ENCODE peak calls at places on chromosomes 4 and X, in four cellular contexts. O is bronchial epithelial cell, G is mesenchymal stem cell, I is MG63. W is an unnamed sample.

GRCh38 chrX:45714864-45715263 is 514.2 kb upstream of the DIPK2B start:
- DNase-seq in G (peak; percentile 79), O (peak; percentile 72), I (peak; percentile 41), W (peak; percentile 56)

GRCh38 chr4:184684491-184685189 is 35.1 kb downstream of the PRIMPOL start:
- DNase-seq in O (peak; percentile 11), G (peak; percentile 17), I (no peak), W (no peak)

GRCh38 chrX:95318882-95319281 is 1365.8 kb upstream of the DIAPH2 start:
- DNase-seq in I (no peak), G (no peak), O (peak; percentile 9), W (no peak)

GRCh38 chrX:136260801-136261200 is 9.6 kb upstream of the MAP7D3 start:
- DNase-seq in O (peak; percentile 67), I (peak; percentile 86), G (peak; percentile 72), W (no peak)

GRCh38 chr4:139704915-139705485 is 39.4 kb downstream of the MGST2 start:
- DNase-seq in G (peak; percentile 11), I (no peak), O (peak; percentile 28), W (no peak)

GRCh38 chr4:165668694-165669093 is 204.3 kb upstream of the TLL1 start:
- DNase-seq in I (no peak), G (peak; percentile 6), O (peak; percentile 48), W (peak; percentile 16)

GRCh38 chrX:133323450-133323849 is 91.8 kb downstream of the GPC4 start:
- DNase-seq in I (no peak), G (peak; percentile 20), O (peak; percentile 25), W (no peak)

GRCh38 chr4:57055873-57056272 is 54.3 kb downstream of the IGFBP7 start:
- DNase-seq in G (peak; percentile 78), I (no peak), O (no peak), W (no peak)

GRCh38 chr4:14524236-14524635 is 478.0 kb upstream of the CPEB2 start:
- DNase-seq in I (no peak), G (no peak), O (no peak), W (no peak)

GRCh38 chr4:73311428-73311827 is 52.8 kb upstream of the ANKRD17 start:
- DNase-seq in O (peak; percentile 54), I (no peak), G (peak; percentile 58), W (no peak)

GRCh38 chr4:878796-879729 is 53.1 kb downstream of the GAK start:
- DNase-seq in G (no peak), O (no peak), I (no peak), W (no peak)

GRCh38 chr4:118991686-118992085 is 103.0 kb downstream of the SYNPO2 start:
- DNase-seq in I (no peak), G (no peak), O (no peak), W (no peak)
- H3K4me3 ChIP-seq in I (no peak overlapping the region), G (no peak overlapping the region), O (no peak overlapping the region), W (no peak overlapping the region)

DNA sequence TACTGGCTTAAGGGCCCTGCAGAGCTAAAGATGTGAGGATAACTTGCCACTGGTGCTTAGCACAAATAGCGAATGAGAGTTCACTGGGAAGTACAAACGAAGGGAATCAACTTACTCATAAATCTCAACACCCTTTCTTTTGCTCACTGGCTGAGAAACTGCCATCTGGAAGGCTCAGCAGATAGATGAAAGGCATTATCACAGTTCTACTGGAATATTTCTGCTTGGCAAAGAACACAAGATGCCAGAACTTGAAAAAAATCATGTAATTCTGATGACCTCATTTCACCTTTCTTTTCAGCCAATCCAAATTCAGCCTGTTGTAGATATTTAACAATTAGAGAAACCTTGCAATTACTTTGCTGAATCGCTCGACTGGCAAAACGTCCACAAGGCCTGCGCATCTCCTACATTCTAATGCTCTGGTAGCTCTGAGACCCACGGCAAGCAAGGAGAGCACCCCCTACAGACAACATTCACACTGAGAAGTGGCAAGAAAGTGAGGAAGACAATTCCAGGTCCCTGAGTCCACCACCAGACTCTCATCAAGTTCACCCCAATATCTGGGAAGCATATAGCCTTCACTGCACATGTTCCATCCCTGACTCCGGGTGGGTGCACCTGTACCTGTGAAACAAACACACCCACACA is 27.5 kb downstream of the TSPAN5 start:
- DNase-seq in G (no peak), O (no peak), I (no peak), W (no peak)
- H3K4me3 ChIP-seq in G (no peak overlapping the region), O (no peak overlapping the region), I (no peak overlapping the region), W (no peak overlapping the region)

GRCh38 chr4:5711479-5712184 is 631 bp downstream of the EVC start:
- DNase-seq in I (peak; percentile 64), G (peak; percentile 80), O (peak; percentile 17), W (no peak)
- H3K4me3 ChIP-seq in I (peak overlapping the region; percentile 57), G (peak overlapping the region; percentile 88), O (peak overlapping the region; percentile 51), W (peak overlapping the region; percentile 74)

GRCh38 chr4:138663883-138664282 is 351.7 kb upstream of the NOCT start:
- DNase-seq in I (no peak), O (no peak), G (no peak), W (no peak)

GRCh38 chr4:138659041-138659565 is 356.5 kb upstream of the NOCT start:
- DNase-seq in O (no peak), G (no peak), I (no peak), W (no peak)

GRCh38 chr4:138658518-138658917 is 357.1 kb upstream of the NOCT start:
- DNase-seq in O (no peak), I (no peak), G (no peak), W (no peak)

GRCh38 chr4:138655970-138656369 is 359.6 kb upstream of the NOCT start:
- DNase-seq in G (no peak), I (no peak), O (no peak), W (peak; percentile 79)

DNA sequence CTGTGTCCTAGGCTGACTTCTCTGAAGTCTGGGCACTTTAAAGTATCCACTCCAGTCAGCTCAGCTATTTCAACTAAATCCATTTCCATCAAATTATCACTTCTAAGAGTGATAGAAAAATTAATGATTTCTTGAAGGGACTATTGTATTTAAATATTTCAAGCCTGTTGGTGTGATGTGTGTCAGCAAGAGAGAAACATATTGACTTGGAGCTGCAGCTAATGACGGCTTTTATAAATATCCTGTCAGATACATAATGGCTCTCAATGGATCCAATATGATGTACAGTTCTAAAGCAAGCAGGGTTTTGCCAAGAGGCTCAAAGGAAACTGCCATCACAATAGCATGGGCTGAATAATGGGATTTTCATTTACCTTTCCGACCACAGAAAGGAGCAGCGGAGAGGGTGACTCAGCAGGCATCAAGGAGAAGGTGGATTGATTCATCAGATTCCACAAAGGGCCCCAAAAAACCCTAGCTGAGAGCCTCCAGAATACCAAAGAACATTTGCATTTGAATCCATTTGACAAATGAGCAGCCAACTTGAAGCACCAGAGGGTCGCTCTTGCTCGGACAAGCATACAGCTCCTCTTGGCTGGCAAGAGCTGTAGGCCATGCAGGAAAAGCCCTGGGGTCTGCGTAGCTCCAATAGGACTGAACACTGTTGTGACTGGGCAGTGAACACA is 355.8 kb upstream of the NOCT start:
- DNase-seq in G (no peak), I (no peak), O (peak; percentile 67), W (no peak)
- H3K4me3 ChIP-seq in G (no peak overlapping the region), I (no peak overlapping the region), O (no peak overlapping the region), W (no peak overlapping the region)

DNA sequence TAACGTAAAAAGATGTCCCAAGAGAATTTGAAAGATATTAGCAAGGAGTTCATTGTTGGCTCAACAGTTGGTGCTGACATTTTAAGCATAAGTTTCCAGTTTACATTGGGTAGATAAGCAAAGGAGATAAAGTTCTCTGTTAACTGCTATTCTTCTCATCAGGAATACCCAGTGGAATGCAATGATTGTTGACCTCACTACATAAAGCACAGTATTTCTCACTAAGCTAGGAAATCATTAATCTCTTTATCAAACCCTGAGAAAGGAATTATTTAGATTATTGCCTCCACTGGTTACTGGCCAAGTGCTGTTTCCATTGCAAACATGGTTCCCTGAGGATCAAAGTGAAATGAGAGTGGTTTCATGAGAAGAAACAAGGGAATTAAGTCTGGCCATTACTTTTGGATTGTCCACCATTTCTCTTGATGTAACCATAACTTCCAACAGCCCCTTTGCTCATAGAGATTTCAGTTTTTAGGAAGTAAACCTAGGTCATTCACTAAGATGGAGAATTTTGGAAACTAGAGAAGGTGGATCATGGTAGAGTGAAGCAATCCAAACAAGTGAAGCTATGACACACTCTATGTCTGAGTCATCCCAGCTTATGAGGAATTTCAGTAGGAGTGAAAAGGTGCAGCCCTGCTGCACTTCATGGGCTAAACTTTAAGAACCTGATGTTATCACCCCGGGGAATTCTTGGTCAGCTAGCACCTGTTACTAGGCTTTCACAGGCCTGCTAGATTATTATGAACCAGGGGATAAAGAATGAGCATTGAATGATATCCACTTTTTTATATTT is 163.4 kb downstream of the AREG start:
- DNase-seq in I (no peak), O (peak; percentile 89), G (peak; percentile 33), W (peak; percentile 51)
- H3K4me3 ChIP-seq in I (no peak overlapping the region), O (no peak overlapping the region), G (no peak overlapping the region), W (no peak overlapping the region)

GRCh38 chr4:6224725-6225124 is 24.4 kb upstream of the JAKMIP1 start:
- DNase-seq in O (no peak), G (no peak), I (no peak), W (no peak)

GRCh38 chr4:6221851-6222760 is 21.8 kb upstream of the JAKMIP1 start:
- DNase-seq in G (no peak), O (no peak), I (no peak), W (no peak)

GRCh38 chr4:6225469-6225868 is 25.1 kb upstream of the JAKMIP1 start:
- DNase-seq in O (peak; percentile 9), G (peak; percentile 5), I (no peak), W (no peak)

GRCh38 chr4:6221296-6221850 is 21.0 kb upstream of the JAKMIP1 start:
- DNase-seq in I (no peak), O (no peak), G (no peak), W (no peak)

GRCh38 chr4:6222761-6223292 is 22.5 kb upstream of the JAKMIP1 start:
- DNase-seq in G (peak; percentile 6), O (no peak), I (no peak), W (no peak)
- H3K4me3 ChIP-seq in G (no peak overlapping the region), O (no peak overlapping the region), I (no peak overlapping the region), W (no peak overlapping the region)

GRCh38 chr4:6742507-6742906 is 26.5 kb downstream of the BLOC1S4 start:
- DNase-seq in G (no peak), O (no peak), I (no peak), W (no peak)
- H3K4me3 ChIP-seq in G (no peak overlapping the region), O (no peak overlapping the region), I (no peak overlapping the region), W (no peak overlapping the region)

GRCh38 chrX:103531002-103531401 is 11.7 kb upstream of the RAB40A start:
- DNase-seq in I (peak; percentile 21), O (no peak), G (no peak), W (no peak)
- H3K4me3 ChIP-seq in I (no peak overlapping the region), O (no peak overlapping the region), G (peak overlapping the region; percentile 52), W (no peak overlapping the region)

DNA sequence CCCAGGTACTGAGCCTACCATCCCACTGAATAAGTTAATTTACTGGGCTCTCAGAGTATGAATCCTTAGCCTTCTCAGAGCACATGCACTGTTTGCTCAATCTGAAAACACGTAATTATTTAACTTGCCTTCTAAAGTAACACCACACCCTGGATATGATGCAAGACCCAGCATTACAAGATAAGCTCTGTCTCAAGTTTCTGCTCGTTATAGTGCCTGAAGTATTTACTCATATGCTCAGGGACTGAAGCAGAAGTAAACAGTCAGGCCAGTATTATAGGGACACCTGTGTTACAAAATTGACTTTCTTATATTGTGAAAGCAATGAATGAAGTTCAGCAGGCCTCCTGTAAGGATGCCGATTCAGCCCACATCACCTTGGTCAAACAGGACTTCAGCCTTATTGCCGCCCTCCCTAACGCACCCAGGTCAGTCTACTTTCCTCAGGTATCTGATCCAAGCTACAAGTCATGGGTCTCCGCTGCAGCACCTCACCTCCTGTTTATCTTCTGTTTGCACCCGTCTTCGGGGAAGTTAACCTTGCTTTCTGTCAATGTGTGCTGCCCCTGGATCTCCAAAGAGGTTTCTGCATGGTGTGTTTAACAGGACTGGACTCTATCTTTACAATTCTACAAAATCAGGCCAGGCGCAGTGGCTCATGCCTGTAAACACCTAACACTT is 42.9 kb upstream of the KLF3 start:
- DNase-seq in O (peak; percentile 100), G (peak; percentile 84), I (no peak), W (no peak)
- H3K4me3 ChIP-seq in O (peak overlapping the region; percentile 3), G (no peak overlapping the region), I (no peak overlapping the region), W (no peak overlapping the region)

W was measured in kidney epithelial cell.